ENCODE peak calls at places on chromosomes 5 and 9, in six cellular contexts. Q is H9, P is H1, K is neuronal stem cell, W is trophoblast cell, S is mesenchymal stem cell. A is an unnamed sample.

GRCh38 chr5:75948441-75948840 is 134.7 kb upstream of the SV2C start:
- DNase-seq in Q (no peak), P (no peak), K (no peak), W (no peak), S (no peak), A (no peak)

GRCh38 chr9:32644698-32645097 is 9.2 kb upstream of the TAF1L start:
- DNase-seq in Q (no peak), P (no peak), K (no peak), W (no peak), S (no peak), A (peak)

GRCh38 chr5:76544268-76544926 is 78.8 kb downstream of the F2RL2 start:
- DNase-seq in Q (peak), P (no peak), K (peak), W (no peak), S (peak), A (peak)

GRCh38 chr5:73820321-73820720 is 194.3 kb downstream of the ARHGEF28 start:
- DNase-seq in Q (no peak), P (no peak), K (no peak), W (peak), S (no peak), A (no peak)

GRCh38 chr9:89615661-89616060 is 10.8 kb downstream of the GADD45G start:
- DNase-seq in Q (no peak), P (no peak), K (no peak), W (no peak), S (no peak), A (no peak)

GRCh38 chr5:144638802-144639201 is 468.1 kb downstream of the KCTD16 start:
- DNase-seq in Q (no peak), P (no peak), K (no peak), W (no peak), S (no peak), A (no peak)

GRCh38 chr9:123749580-123750202 is 180.2 kb downstream of the DENND1A start:
- DNase-seq in Q (no peak), P (no peak), K (no peak), W (no peak), S (no peak), A (peak)

GRCh38 chr9:130895038-130895437 is 1.6 kb downstream of the QRFP start:
- DNase-seq in Q (no peak), P (no peak), K (no peak), W (no peak), S (no peak), A (no peak)

GRCh38 chr9:2337131-2337530 is 284.5 kb upstream of the VLDLR start:
- DNase-seq in Q (no peak), P (no peak), K (no peak), W (no peak), S (no peak), A (no peak)

GRCh38 chr5:169006878-169007790 is 293.8 kb downstream of the SLIT3 start:
- DNase-seq in Q (no peak), P (no peak), K (no peak), W (peak), S (no peak), A (no peak)

GRCh38 chr5:170485606-170485911 is 18.3 kb upstream of the KCNIP1 start:
- DNase-seq in Q (no peak), P (no peak), K (no peak), W (no peak), S (no peak), A (no peak)

GRCh38 chr9:134839441-134840125 is 41.0 kb upstream of the FCN2 start:
- DNase-seq in Q (peak), P (no peak), K (no peak), W (no peak), S (no peak), A (no peak)

GRCh38 chr5:88502179-88503064 is 233.8 kb upstream of the TMEM161B start:
- DNase-seq in Q (no peak), P (no peak), K (no peak), W (no peak), S (no peak), A (no peak)

DNA sequence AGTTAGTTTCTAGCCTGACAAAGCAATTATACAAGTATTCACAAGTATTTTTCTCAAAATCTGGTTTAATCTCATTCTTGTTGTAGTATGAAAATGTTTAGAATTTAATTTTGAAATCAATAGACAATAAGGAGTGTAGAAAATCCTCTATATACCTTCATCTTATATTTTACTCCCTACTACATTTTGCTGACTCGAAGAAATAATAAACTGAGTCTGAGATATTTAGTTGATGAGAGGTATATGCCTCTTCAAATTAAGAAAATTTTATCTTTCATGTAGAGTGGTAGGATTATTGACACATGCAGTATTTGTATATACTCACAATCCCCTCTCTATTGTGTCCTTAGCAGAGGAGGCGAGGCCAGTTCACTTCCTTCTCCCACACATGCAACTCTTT is 477.7 kb downstream of the MAN2A1 start:
- DNase-seq in Q (no peak), P (no peak), K (no peak), W (no peak), S (no peak), A (no peak)
- H3K14ac ChIP-seq in Q (no peak), P (no peak), K (no peak), W (no peak), S (no peak), A (no peak)

GRCh38 chr5:176536902-176537607 is at the start of gene RNF44:
- DNase-seq in Q (peak), P (peak), K (peak), W (peak), S (peak), A (peak)

GRCh38 chr5:176538505-176538806 is 1.3 kb upstream of the RNF44 start:
- DNase-seq in Q (no peak), P (no peak), K (no peak), W (no peak), S (no peak), A (no peak)

GRCh38 chr5:176538985-176539384 is 1.8 kb upstream of the RNF44 start:
- DNase-seq in Q (no peak), P (no peak), K (no peak), W (no peak), S (no peak), A (no peak)

GRCh38 chr5:176536132-176536901 is 885 bp downstream of the RNF44 start:
- DNase-seq in Q (peak), P (no peak), K (peak), W (peak), S (peak), A (peak)

DNA sequence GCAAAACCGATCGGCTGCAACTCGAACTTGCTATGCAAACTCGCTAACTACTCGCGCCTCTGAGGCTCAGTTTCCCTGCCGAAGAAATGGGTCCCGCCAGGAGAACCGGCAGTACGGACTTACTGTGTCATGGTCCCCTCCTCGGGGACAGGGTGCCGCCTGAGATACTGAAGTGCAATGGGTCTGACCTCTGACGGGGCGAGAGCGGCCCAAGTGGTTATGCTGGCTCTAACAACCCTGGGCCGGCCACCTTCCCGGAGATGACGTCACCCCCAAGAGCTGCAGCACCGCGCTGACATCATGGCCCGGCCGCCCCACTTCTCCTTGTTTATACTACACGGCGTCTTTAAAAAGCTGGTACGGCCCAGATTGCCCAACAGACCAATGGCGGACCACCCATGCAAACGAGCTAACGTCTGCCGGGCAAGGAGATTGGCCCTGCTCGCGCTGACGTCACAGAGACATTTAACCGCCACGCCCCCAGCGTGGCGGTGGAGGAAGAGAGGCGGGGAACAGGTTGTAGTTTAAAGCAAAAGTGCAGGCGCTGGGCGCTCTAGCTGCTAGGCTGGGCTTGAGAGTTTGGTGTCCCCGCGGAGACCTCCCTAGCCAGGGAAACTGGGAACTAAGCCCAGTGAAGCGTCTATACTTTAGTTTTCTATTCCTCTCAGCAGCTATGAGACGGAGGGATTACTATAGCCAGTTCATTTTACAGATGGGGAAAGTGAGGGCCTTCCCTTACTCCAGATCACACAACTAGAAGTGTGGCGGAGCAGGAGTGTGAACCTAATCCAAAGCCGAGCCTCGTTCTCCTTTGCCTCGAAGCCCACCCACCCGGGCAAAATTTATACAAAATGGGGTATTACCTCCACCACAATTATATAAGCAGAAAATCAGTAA is 654 bp upstream of the RNF44 start:
- DNase-seq in Q (peak), P (peak), K (peak), W (peak), S (peak), A (peak)
- H3K23ac ChIP-seq in Q (no peak), P (no peak), K (peak), W (no peak), S (no peak), A (peak)

DNA sequence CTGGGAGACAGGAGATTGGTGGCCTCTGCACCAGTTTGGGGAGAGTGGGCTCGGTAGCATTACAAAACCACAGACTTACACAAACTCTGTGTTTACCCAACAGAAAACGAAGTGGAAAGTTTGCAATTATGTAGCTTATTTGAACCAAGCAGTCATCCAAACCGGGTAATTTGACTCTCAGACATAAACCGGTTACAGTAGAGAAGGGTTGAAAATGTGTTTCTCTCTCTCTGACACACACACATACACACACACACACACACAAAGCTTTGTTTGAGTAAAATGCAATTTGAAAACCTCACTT is 97.1 kb upstream of the ZNF608 start:
- DNase-seq in Q (no peak), P (no peak), K (no peak), W (no peak), S (peak), A (no peak)
- H3K14ac ChIP-seq in Q (no peak), P (no peak), K (no peak), W (no peak), S (no peak), A (no peak)

GRCh38 chr5:52772668-52773067 is 15.0 kb upstream of the ITGA1 start:
- DNase-seq in Q (no peak), P (no peak), K (no peak), W (no peak), S (no peak), A (no peak)

GRCh38 chr5:52769061-52769460 is 18.7 kb upstream of the ITGA1 start:
- DNase-seq in Q (no peak), P (no peak), K (no peak), W (peak), S (no peak), A (peak)

GRCh38 chr5:52767766-52768480 is 19.8 kb upstream of the ITGA1 start:
- DNase-seq in Q (no peak), P (no peak), K (no peak), W (peak), S (no peak), A (no peak)

GRCh38 chr5:52771343-52772039 is 16.2 kb upstream of the ITGA1 start:
- DNase-seq in Q (no peak), P (no peak), K (no peak), W (no peak), S (no peak), A (no peak)

DNA sequence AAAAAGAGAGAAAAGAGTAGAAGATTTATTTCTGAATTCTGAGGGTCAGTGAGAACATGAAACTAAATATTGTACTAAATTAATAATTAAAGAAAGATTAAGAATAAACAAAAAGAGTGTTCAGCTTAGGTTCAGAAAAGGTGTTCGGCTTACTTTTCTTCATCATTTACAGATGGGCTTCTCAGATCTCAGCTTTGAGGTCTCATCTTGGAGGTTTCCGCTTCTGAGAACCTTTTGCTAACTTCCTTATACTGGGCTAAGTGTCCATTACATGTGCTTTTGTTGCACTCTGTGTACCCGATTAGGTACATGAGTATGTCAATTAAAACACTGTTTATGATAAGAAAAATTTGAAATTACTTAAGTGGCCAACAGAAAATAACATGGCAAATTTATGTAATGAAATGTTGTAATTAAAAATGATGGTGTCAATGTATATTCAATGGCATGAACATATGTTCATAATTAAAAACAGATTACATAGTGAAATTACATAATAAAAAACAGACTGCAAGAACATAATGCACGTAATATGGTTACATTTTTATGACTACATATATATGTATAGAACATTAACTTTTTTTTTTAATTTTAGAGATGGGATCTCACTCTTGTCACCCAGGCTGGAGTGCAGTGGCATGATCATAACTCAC is 17.3 kb upstream of the ITGA1 start:
- DNase-seq in Q (no peak), P (no peak), K (no peak), W (no peak), S (no peak), A (no peak)
- H3K23ac ChIP-seq in Q (no peak), P (no peak), K (no peak), W (no peak), S (no peak), A (no peak)

GRCh38 chr9:27090716-27091115 is 18.3 kb upstream of the TEK start:
- DNase-seq in Q (no peak), P (no peak), K (no peak), W (no peak), S (no peak), A (no peak)
- H3K14ac ChIP-seq in Q (no peak), P (no peak), K (no peak), W (no peak), S (no peak), A (no peak)

DNA sequence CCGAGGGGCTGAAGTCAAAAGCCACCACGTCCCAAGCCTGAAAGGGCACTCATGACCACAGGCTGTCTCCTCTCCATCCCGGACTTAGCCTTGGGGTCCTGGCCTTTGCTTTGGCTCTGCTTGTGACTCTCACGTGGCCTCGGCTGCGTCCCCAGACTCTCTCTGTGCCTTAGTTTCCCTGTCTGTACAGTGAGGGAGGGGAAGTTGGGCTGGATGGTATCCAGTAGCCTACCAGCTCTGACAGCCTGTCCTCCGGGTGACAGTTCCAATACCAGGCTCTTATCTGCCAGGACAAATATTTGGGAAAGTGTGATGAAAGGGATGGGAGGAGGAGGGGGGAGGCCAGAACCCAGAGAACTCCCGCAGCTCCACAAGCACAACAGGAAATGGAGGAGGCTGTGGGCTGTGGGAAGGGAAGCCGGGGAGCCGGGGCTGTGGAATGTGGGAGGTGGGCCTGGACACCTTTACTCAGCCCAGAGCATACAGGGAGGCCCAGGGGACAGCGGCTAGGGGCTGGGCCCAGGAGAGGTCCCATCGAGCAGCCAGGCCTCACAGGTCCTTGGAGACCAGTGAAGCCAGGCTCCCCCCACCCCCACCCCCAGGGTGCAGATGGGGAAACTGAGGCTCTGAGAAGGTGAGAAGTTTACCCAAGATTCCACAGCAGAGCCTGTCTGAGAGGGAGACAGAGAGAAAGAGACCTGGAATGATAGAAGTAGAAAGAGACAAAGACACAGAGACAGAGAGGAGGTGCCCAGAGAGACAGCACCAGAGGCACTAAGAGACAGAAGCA is 18.3 kb downstream of the PDGFRB start:
- DNase-seq in Q (peak), P (no peak), K (no peak), W (no peak), S (peak), A (peak)
- H3K23ac ChIP-seq in Q (no peak), P (no peak), K (peak), W (no peak), S (no peak), A (peak)

GRCh38 chr5:62547929-62548678 is 30.5 kb upstream of the LRRC70 start:
- DNase-seq in Q (no peak), P (no peak), K (no peak), W (no peak), S (peak), A (peak)
- H3K14ac ChIP-seq in Q (no peak), P (no peak), K (no peak), W (no peak), S (no peak), A (no peak)

GRCh38 chr5:115986358-115986757 is 24.1 kb downstream of the LVRN start:
- DNase-seq in Q (no peak), P (no peak), K (no peak), W (no peak), S (no peak), A (peak)
- H3K23ac ChIP-seq in Q (no peak), P (no peak), K (no peak), W (no peak), S (no peak), A (no peak)

GRCh38 chr9:16484744-16485143 is 385.7 kb downstream of the BNC2 start:
- DNase-seq in Q (no peak), P (no peak), K (no peak), W (no peak), S (peak), A (peak)
- H3K14ac ChIP-seq in Q (no peak), P (no peak), K (no peak), W (no peak), S (no peak), A (no peak)

A was measured in IMR-90.